ENCODE peak calls at places on chromosomes 16 and 17, in eight cellular contexts. G, Z, I, U, C, P, X and J are unnamed samples.

GRCh38 chr17:1126327-1126726 is 53.5 kb downstream of the ABR start:
- DNase-seq in U (no peak), I (no peak), Z (no peak), G (no peak), P (no peak), C (no peak), X (no peak), J (no peak)

GRCh38 chr17:77273397-77274136 is 132.8 kb downstream of the SEC14L1 start:
- DNase-seq in C (no peak), Z (no peak), G (no peak), P (no peak), I (no peak), X (no peak), U (no peak), J (no peak)

GRCh38 chr16:85431431-85432124 is 181.5 kb upstream of the GSE1 start:
- DNase-seq in Z (no peak), G (no peak), P (peak; percentile 55), C (no peak), X (no peak), U (no peak), I (no peak), J (no peak)

GRCh38 chr17:8800656-8801055 is 1.5 kb upstream of the MFSD6L start:
- DNase-seq in X (no peak), U (no peak), C (no peak), Z (no peak), G (no peak), I (no peak), P (no peak), J (no peak)

GRCh38 chr16:80202831-80203230 is 338.0 kb upstream of the DYNLRB2 start:
- DNase-seq in X (no peak), I (no peak), G (no peak), C (no peak), U (no peak), Z (no peak), P (no peak), J (no peak)

GRCh38 chr17:57995076-57995956 is 7.3 kb upstream of the VEZF1 start:
- DNase-seq in C (no peak), Z (peak; percentile 69), P (no peak), U (peak; percentile 71), G (peak; percentile 85), I (peak; percentile 77), X (no peak), J (peak; percentile 74)

GRCh38 chr16:56163089-56163488 is 28.2 kb upstream of the GNAO1 start:
- DNase-seq in P (no peak), I (no peak), U (no peak), G (no peak), X (no peak), C (no peak), Z (no peak), J (no peak)

GRCh38 chr16:69799601-69800000 is 37.5 kb downstream of the WWP2 start:
- DNase-seq in P (peak; percentile 6), G (no peak), U (no peak), X (no peak), C (no peak), Z (no peak), I (no peak), J (no peak)

GRCh38 chr16:5187402-5187952 is 89.9 kb upstream of the EEF2KMT start:
- DNase-seq in G (no peak), X (no peak), I (no peak), U (no peak), P (no peak), Z (no peak), C (no peak), J (no peak)

GRCh38 chr16:9364721-9365693 is 273.6 kb downstream of the HAPSTR1 start:
- DNase-seq in X (no peak), U (peak; percentile 96), Z (peak; percentile 65), I (peak; percentile 98), C (no peak), P (peak; percentile 66), G (peak; percentile 12), J (no peak)

GRCh38 chr17:69492410-69493071 is 78.0 kb downstream of the MAP2K6 start:
- DNase-seq in I (no peak), G (peak; percentile 94), P (no peak), U (no peak), Z (no peak), X (peak; percentile 33), C (no peak), J (no peak)

GRCh38 chr16:5059386-5060072 is 6.2 kb downstream of the C16orf89 start:
- DNase-seq in G (no peak), Z (no peak), I (no peak), U (no peak), C (no peak), X (peak; percentile 77), P (peak; percentile 33), J (no peak)

GRCh38 chr16:27174007-27174406 is 29.3 kb upstream of the KDM8 start:
- DNase-seq in Z (no peak), P (no peak), U (peak; percentile 63), I (no peak), G (no peak), X (no peak), C (no peak), J (peak; percentile 97)

GRCh38 chr17:47324224-47325020 is 667 bp downstream of the EFCAB13 start:
- DNase-seq in G (peak; percentile 18), P (peak; percentile 80), U (peak; percentile 43), Z (peak; percentile 65), X (no peak), C (no peak), I (peak; percentile 72), J (peak; percentile 26)

GRCh38 chr17:7408341-7408740 is 696 bp downstream of the NLGN2 start:
- DNase-seq in I (no peak), U (no peak), Z (no peak), C (no peak), P (no peak), X (no peak), G (no peak), J (no peak)

GRCh38 chr16:1775846-1776671 is 3.1 kb upstream of the MRPS34 start:
- DNase-seq in C (no peak), I (no peak), U (no peak), P (no peak), X (no peak), G (no peak), Z (no peak), J (no peak)

GRCh38 chr17:76048025-76048605 is 21.0 kb upstream of the EVPL start:
- DNase-seq in C (no peak), Z (no peak), X (no peak), I (no peak), G (no peak), P (peak; percentile 19), U (no peak), J (no peak)

GRCh38 chr16:20762404-20763123 is 1.2 kb upstream of the ACSM3 start:
- DNase-seq in U (no peak), C (no peak), Z (no peak), I (no peak), G (no peak), P (no peak), X (no peak), J (no peak)

GRCh38 chr16:20765732-20766131 is 1.9 kb downstream of the ACSM3 start:
- DNase-seq in X (no peak), G (no peak), Z (no peak), C (no peak), I (no peak), U (no peak), P (no peak), J (no peak)

GRCh38 chr16:20766294-20766693 is 2.5 kb downstream of the ACSM3 start:
- DNase-seq in G (no peak), Z (no peak), P (no peak), X (no peak), I (no peak), U (no peak), C (no peak), J (no peak)

GRCh38 chr16:20761175-20761574 is 2.6 kb upstream of the ACSM3 start:
- DNase-seq in C (no peak), I (no peak), P (no peak), X (no peak), U (no peak), G (no peak), Z (no peak), J (no peak)

GRCh38 chr16:20763461-20764232 is at the start of gene ACSM3:
- DNase-seq in P (peak; percentile 64), X (no peak), C (peak; percentile 97), U (peak; percentile 87), Z (peak; percentile 62), I (peak; percentile 87), G (peak; percentile 68), J (peak; percentile 28)
- H3K4me3 ChIP-seq in P (peak within 1 kb of the TSS; percentile 53), X (peak within 1 kb of the TSS; percentile 6), C (peak within 1 kb of the TSS; percentile 48), U (peak within 1 kb of the TSS; percentile 24), Z (peak within 1 kb of the TSS; percentile 38), I (peak within 1 kb of the TSS; percentile 8), G (peak within 1 kb of the TSS; percentile 60), J (no peak within 1 kb of the TSS)

DNA sequence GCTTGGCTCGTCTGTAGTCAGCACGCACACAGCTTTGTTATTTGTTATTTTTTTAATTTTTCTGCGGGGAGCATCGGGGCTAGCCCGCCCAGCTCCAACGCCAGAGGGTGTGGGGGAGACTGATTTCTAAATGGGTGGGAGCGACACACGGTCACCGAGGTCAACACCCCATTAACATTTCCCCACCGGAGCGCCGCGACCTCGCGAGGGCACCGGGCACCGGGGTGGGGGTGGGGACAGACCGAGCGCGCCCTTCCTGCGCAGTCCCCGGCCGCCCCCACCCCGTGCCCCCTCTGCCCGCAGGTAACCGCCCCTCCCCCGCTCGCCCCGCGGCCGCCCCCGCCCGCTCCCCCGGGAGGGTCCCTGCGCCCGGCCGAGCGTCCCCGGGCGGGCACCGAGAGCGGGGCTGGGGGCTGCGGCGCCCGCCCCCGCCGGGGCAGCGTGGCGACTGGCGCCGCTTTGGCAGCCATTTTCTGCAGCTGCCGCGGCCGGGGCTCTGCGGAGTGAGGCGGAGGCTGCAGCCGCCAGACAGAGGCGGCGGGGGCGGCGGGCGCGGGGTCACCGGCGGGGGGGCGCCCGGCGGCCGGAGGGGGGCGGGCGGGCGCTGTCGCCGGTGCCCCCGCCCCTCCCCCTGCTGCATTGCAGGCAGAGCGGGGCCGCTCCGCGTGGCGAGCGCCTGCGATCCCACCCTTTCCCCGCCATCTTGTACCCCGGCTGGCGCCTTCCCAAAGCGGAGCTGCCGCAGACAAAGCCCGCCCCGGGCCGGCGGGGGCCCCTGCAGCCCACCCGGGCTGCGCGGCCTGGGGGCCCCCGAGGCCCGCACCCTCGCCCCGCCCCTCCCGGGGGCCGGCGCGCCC is 16.3 kb upstream of the CBX8 start:
- DNase-seq in G (no peak), X (no peak), I (no peak), C (no peak), Z (no peak), U (no peak), P (no peak), J (no peak)
- H3K4me3 ChIP-seq in G (no peak overlapping the region), X (peak overlapping the region; percentile 37), I (no peak overlapping the region), C (peak overlapping the region; percentile 44), Z (no peak overlapping the region), U (peak overlapping the region; percentile 25), P (no peak overlapping the region), J (peak overlapping the region; percentile 60)

DNA sequence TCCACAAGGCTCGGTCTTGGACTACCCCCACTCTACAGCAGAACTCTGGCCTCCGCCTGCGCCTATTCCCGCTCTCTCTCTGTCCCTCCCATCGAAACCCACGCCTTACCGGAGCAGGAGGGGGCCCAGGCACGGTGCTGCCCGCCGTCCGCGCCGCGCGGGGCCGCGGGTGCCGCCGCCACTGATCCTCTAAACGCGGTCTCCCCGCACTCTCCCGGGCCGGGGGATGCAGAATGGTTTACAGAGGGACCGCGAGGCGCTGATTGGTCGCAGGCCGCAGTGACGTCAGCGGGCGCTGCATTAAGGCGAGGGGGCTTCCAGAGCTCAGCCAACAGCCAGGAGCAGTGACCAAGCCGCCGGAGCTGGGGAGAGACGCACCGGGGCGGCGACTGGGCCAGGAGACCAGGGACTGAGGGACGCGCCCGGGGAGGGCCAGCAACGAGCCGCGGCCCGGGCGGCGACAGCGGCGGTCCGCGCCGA is 780 bp upstream of the LHX1 start:
- DNase-seq in I (no peak), G (no peak), U (no peak), P (no peak), C (no peak), Z (no peak), X (no peak), J (no peak)
- H3K4me3 ChIP-seq in I (no peak overlapping the region), G (no peak overlapping the region), U (no peak overlapping the region), P (no peak overlapping the region), C (peak overlapping the region; percentile 82), Z (no peak overlapping the region), X (peak overlapping the region; percentile 30), J (peak overlapping the region; percentile 35)

GRCh38 chr16:66900721-66901441 is 17.8 kb downstream of the CDH16 start:
- DNase-seq in I (no peak), Z (no peak), P (no peak), X (no peak), C (no peak), G (no peak), U (no peak), J (no peak)
- H3K4me3 ChIP-seq in I (no peak overlapping the region), Z (no peak overlapping the region), P (no peak overlapping the region), X (no peak overlapping the region), C (no peak overlapping the region), G (no peak overlapping the region), U (no peak overlapping the region), J (no peak overlapping the region)